ENCODE peak calls at places on chromosome 12, in seven cellular contexts. One of them, this sample, is unnamed.

GRCh38 chr12:131914179-131914702 is 14.8 kb upstream of the PUS1 start:
- DNase-seq in NCI-H2107: no peak
- DNase-seq in Ammon's horn: no peak
- DNase-seq in retina: no peak
- DNase-seq in NCI-H2081: no peak
- DNase-seq in ELR: no peak
- DNase-seq in Daoy: no peak
- DNase-seq in this sample: no peak

GRCh38 chr12:58416211-58416610 is 474.8 kb downstream of the ATP23 start:
- DNase-seq in Ammon's horn: no peak
- DNase-seq in NCI-H2107: no peak
- DNase-seq in retina: no peak
- DNase-seq in NCI-H2081: peak
- DNase-seq in Daoy: peak
- DNase-seq in ELR: peak
- DNase-seq in this sample: peak

GRCh38 chr12:113065126-113066007 is 8.8 kb downstream of the DTX1 start:
- DNase-seq in NCI-H2081: peak
- DNase-seq in NCI-H2107: no peak
- DNase-seq in retina: peak
- DNase-seq in ELR: peak
- DNase-seq in Ammon's horn: no peak
- DNase-seq in Daoy: peak
- DNase-seq in this sample: peak

GRCh38 chr12:716506-716905 is 35.9 kb upstream of the WNK1 start:
- DNase-seq in NCI-H2107: no peak
- DNase-seq in retina: no peak
- DNase-seq in NCI-H2081: no peak
- DNase-seq in Ammon's horn: no peak
- DNase-seq in Daoy: no peak
- DNase-seq in ELR: no peak
- DNase-seq in this sample: peak

GRCh38 chr12:122124370-122124769 is 45.8 kb downstream of the MLXIP start:
- DNase-seq in ELR: no peak
- DNase-seq in retina: no peak
- DNase-seq in NCI-H2107: no peak
- DNase-seq in Ammon's horn: no peak
- DNase-seq in NCI-H2081: no peak
- DNase-seq in Daoy: no peak
- DNase-seq in this sample: no peak

GRCh38 chr12:106305376-106305775 is 2.8 kb downstream of the TCP11L2 start:
- DNase-seq in retina: no peak
- DNase-seq in ELR: no peak
- DNase-seq in Ammon's horn: no peak
- DNase-seq in NCI-H2107: no peak
- DNase-seq in Daoy: no peak
- DNase-seq in NCI-H2081: no peak
- DNase-seq in this sample: no peak

GRCh38 chr12:76486011-76486410 is 73.6 kb downstream of the OSBPL8 start:
- DNase-seq in NCI-H2081: no peak
- DNase-seq in Daoy: no peak
- DNase-seq in retina: no peak
- DNase-seq in NCI-H2107: no peak
- DNase-seq in ELR: no peak
- DNase-seq in Ammon's horn: no peak
- DNase-seq in this sample: no peak

GRCh38 chr12:71440393-71441349 is 1.1 kb downstream of the LGR5 start:
- DNase-seq in Ammon's horn: no peak
- DNase-seq in ELR: peak
- DNase-seq in NCI-H2107: no peak
- DNase-seq in retina: peak
- DNase-seq in Daoy: no peak
- DNase-seq in NCI-H2081: peak
- DNase-seq in this sample: peak

GRCh38 chr12:50676761-50677160 is 87.1 kb upstream of the ATF1 start:
- DNase-seq in NCI-H2107: no peak
- DNase-seq in ELR: peak
- DNase-seq in retina: no peak
- DNase-seq in NCI-H2081: no peak
- DNase-seq in Ammon's horn: no peak
- DNase-seq in Daoy: no peak
- DNase-seq in this sample: no peak

This sample was measured in NCI-H146.